ENCODE peak calls at places on chromosome 5, in six cellular contexts. X, S, A, M, C and D are unnamed samples.

GRCh38 chr5:172459396-172460165 is 5.3 kb upstream of the SH3PXD2B start:
- DNase-seq in X (no peak), S (no peak), A (no peak), M (no peak), C (no peak), D (no peak)

GRCh38 chr5:12292610-12293204 is 388.5 kb upstream of the CTNND2 start:
- DNase-seq in X (no peak), S (no peak), A (no peak), M (peak), C (no peak), D (peak)

GRCh38 chr5:66169534-66169933 is 25.4 kb downstream of the SREK1 start:
- DNase-seq in X (no peak), S (no peak), A (no peak), M (no peak), C (no peak), D (no peak)

GRCh38 chr5:3060283-3060682 is 308.8 kb upstream of the IRX2 start:
- DNase-seq in X (no peak), S (no peak), A (no peak), M (no peak), C (no peak), D (no peak)

GRCh38 chr5:76757049-76757448 is 41.1 kb downstream of the F2R start:
- DNase-seq in X (no peak), S (no peak), A (no peak), M (no peak), C (no peak), D (no peak)

GRCh38 chr5:132026516-132027008 is 15.1 kb upstream of the ACSL6 start:
- DNase-seq in X (no peak), S (no peak), A (no peak), M (no peak), C (no peak), D (no peak)

GRCh38 chr5:42595597-42595996 is 161.0 kb upstream of the CCDC152 start:
- DNase-seq in X (no peak), S (no peak), A (no peak), M (peak), C (no peak), D (no peak)

GRCh38 chr5:169637085-169637855 is at the start of gene DOCK2:
- DNase-seq in X (no peak), S (no peak), A (no peak), M (no peak), C (no peak), D (no peak)

GRCh38 chr5:177494356-177495195 is 2.8 kb downstream of the PDLIM7 start:
- DNase-seq in X (peak), S (peak), A (no peak), M (no peak), C (no peak), D (peak)

GRCh38 chr5:107217721-107218130 is 453.0 kb downstream of the EFNA5 start:
- DNase-seq in X (no peak), S (no peak), A (peak), M (no peak), C (no peak), D (no peak)

GRCh38 chr5:65774346-65774745 is 52.3 kb downstream of the NLN start:
- DNase-seq in X (no peak), S (no peak), A (no peak), M (no peak), C (no peak), D (peak)

GRCh38 chr5:61603211-61603908 is 271.3 kb downstream of the ZSWIM6 start:
- DNase-seq in X (peak), S (no peak), A (no peak), M (no peak), C (no peak), D (no peak)

GRCh38 chr5:140189977-140190867 is 15.2 kb downstream of the CYSTM1 start:
- DNase-seq in X (no peak), S (no peak), A (no peak), M (no peak), C (no peak), D (peak)